ENCODE peak calls at places on chromosomes 7 and 10, in four cellular contexts. One of them, this sample, is unnamed.

GRCh38 chr7:35695628-35695888 is 623 bp upstream of the HERPUD2 start:
- DNase-seq in amniotic epithelial cell: no peak
- DNase-seq in trophoblast cell: no peak
- DNase-seq in NB4: peak; percentile 71
- DNase-seq in this sample: no peak

GRCh38 chr10:24518981-24519597 is 204.6 kb downstream of the ARHGAP21 start:
- DNase-seq in amniotic epithelial cell: peak; percentile 59
- DNase-seq in trophoblast cell: peak; percentile 85
- DNase-seq in NB4: peak; percentile 42
- DNase-seq in this sample: no peak

GRCh38 chr7:118195837-118196474 is 12.0 kb downstream of the LSM8 start:
- DNase-seq in amniotic epithelial cell: peak; percentile 58
- DNase-seq in NB4: peak; percentile 82
- DNase-seq in trophoblast cell: peak; percentile 82
- DNase-seq in this sample: peak; percentile 26

GRCh38 chr7:159107052-159107892 is 37.4 kb downstream of the VIPR2 start:
- DNase-seq in NB4: no peak
- DNase-seq in trophoblast cell: no peak
- DNase-seq in amniotic epithelial cell: no peak
- DNase-seq in this sample: no peak

GRCh38 chr7:14630048-14630447 is 272.5 kb downstream of the DGKB start:
- DNase-seq in amniotic epithelial cell: no peak
- DNase-seq in NB4: no peak
- DNase-seq in trophoblast cell: no peak
- DNase-seq in this sample: no peak

GRCh38 chr10:64682043-64682442 is 1160.8 kb downstream of the REEP3 start:
- DNase-seq in amniotic epithelial cell: no peak
- DNase-seq in trophoblast cell: no peak
- DNase-seq in NB4: no peak
- DNase-seq in this sample: no peak

GRCh38 chr7:23021581-23021980 is 7.7 kb upstream of the HYCC1 start:
- DNase-seq in trophoblast cell: no peak
- DNase-seq in NB4: no peak
- DNase-seq in amniotic epithelial cell: no peak
- DNase-seq in this sample: no peak

GRCh38 chr7:45084901-45085618 is 3.7 kb downstream of the NACAD start:
- DNase-seq in trophoblast cell: no peak
- DNase-seq in NB4: no peak
- DNase-seq in amniotic epithelial cell: no peak
- DNase-seq in this sample: no peak

GRCh38 chr7:24795407-24795767 is 38.1 kb upstream of the GSDME start:
- DNase-seq in amniotic epithelial cell: no peak
- DNase-seq in NB4: no peak
- DNase-seq in trophoblast cell: peak; percentile 79
- DNase-seq in this sample: no peak

GRCh38 chr7:148962823-148963582 is 65.3 kb downstream of the PDIA4 start:
- DNase-seq in amniotic epithelial cell: peak; percentile 69
- DNase-seq in NB4: peak; percentile 79
- DNase-seq in trophoblast cell: peak; percentile 62
- DNase-seq in this sample: peak; percentile 79

GRCh38 chr7:157689269-157690057 is 352.7 kb downstream of the DNAJB6 start:
- DNase-seq in NB4: peak; percentile 61
- DNase-seq in trophoblast cell: no peak
- DNase-seq in amniotic epithelial cell: no peak
- DNase-seq in this sample: no peak

GRCh38 chr7:134701272-134701671 is 54.6 kb downstream of the BPGM start:
- DNase-seq in trophoblast cell: peak; percentile 43
- DNase-seq in amniotic epithelial cell: peak; percentile 53
- DNase-seq in NB4: peak; percentile 48
- DNase-seq in this sample: no peak

GRCh38 chr7:69803699-69804516 is 205.6 kb downstream of the AUTS2 start:
- DNase-seq in trophoblast cell: no peak
- DNase-seq in amniotic epithelial cell: no peak
- DNase-seq in NB4: no peak
- DNase-seq in this sample: no peak

GRCh38 chr7:126426652-126427051 is 826.1 kb downstream of the GRM8 start:
- DNase-seq in amniotic epithelial cell: no peak
- DNase-seq in trophoblast cell: no peak
- DNase-seq in NB4: peak; percentile 4
- DNase-seq in this sample: no peak

GRCh38 chr7:107726356-107727130 is 17.4 kb upstream of the CBLL1 start:
- DNase-seq in amniotic epithelial cell: no peak
- DNase-seq in trophoblast cell: peak; percentile 95
- DNase-seq in NB4: no peak
- DNase-seq in this sample: no peak

GRCh38 chr7:66099551-66100407 is 14.9 kb upstream of the CRCP start:
- DNase-seq in NB4: peak; percentile 85
- DNase-seq in amniotic epithelial cell: peak; percentile 97
- DNase-seq in trophoblast cell: peak; percentile 81
- DNase-seq in this sample: no peak

GRCh38 chr10:86376852-86377796 is 10.5 kb upstream of the GRID1 start:
- DNase-seq in trophoblast cell: peak; percentile 87
- DNase-seq in NB4: peak; percentile 80
- DNase-seq in amniotic epithelial cell: peak; percentile 17
- DNase-seq in this sample: no peak

GRCh38 chr10:373516-374309 is 238.5 kb downstream of the ZMYND11 start:
- DNase-seq in NB4: no peak
- DNase-seq in trophoblast cell: peak; percentile 69
- DNase-seq in amniotic epithelial cell: peak; percentile 86
- DNase-seq in this sample: no peak

GRCh38 chr7:44313016-44313415 is 12.4 kb downstream of the CAMK2B start:
- DNase-seq in trophoblast cell: no peak
- DNase-seq in NB4: no peak
- DNase-seq in amniotic epithelial cell: no peak
- DNase-seq in this sample: no peak

GRCh38 chr7:51253157-51253556 is 63.5 kb downstream of the COBL start:
- DNase-seq in NB4: no peak
- DNase-seq in trophoblast cell: no peak
- DNase-seq in amniotic epithelial cell: no peak
- DNase-seq in this sample: no peak

GRCh38 chr7:76054129-76055120 is 6.5 kb downstream of the MDH2 start:
- DNase-seq in amniotic epithelial cell: peak; percentile 93
- DNase-seq in trophoblast cell: peak; percentile 96
- DNase-seq in NB4: peak; percentile 96
- DNase-seq in this sample: peak; percentile 58

GRCh38 chr10:122999347-122999746 is 9.2 kb downstream of the IKZF5 start:
- DNase-seq in trophoblast cell: no peak
- DNase-seq in amniotic epithelial cell: no peak
- DNase-seq in NB4: no peak
- DNase-seq in this sample: no peak

GRCh38 chr7:23471090-23471859 is 984 bp upstream of the IGF2BP3 start:
- DNase-seq in trophoblast cell: peak; percentile 82
- DNase-seq in NB4: peak; percentile 98
- DNase-seq in amniotic epithelial cell: peak; percentile 63
- DNase-seq in this sample: peak; percentile 87

GRCh38 chr10:88672041-88672440 is 7.8 kb downstream of the LIPF start:
- DNase-seq in trophoblast cell: no peak
- DNase-seq in amniotic epithelial cell: peak; percentile 16
- DNase-seq in NB4: no peak
- DNase-seq in this sample: no peak

GRCh38 chr10:81564143-81564542 is 310.9 kb upstream of the NRG3 start:
- DNase-seq in NB4: peak; percentile 31
- DNase-seq in trophoblast cell: no peak
- DNase-seq in amniotic epithelial cell: no peak
- DNase-seq in this sample: no peak

GRCh38 chr7:151056286-151057037 is 1.2 kb downstream of the CDK5 start:
- DNase-seq in amniotic epithelial cell: no peak
- DNase-seq in trophoblast cell: peak; percentile 68
- DNase-seq in NB4: no peak
- DNase-seq in this sample: no peak

GRCh38 chr7:134448359-134449229 is 10.3 kb downstream of the AKR1B1 start:
- DNase-seq in trophoblast cell: peak; percentile 87
- DNase-seq in NB4: peak; percentile 43
- DNase-seq in amniotic epithelial cell: peak; percentile 79
- DNase-seq in this sample: no peak

GRCh38 chr7:80453699-80454340 is 58.0 kb downstream of the GNAT3 start:
- DNase-seq in amniotic epithelial cell: peak; percentile 39
- DNase-seq in trophoblast cell: peak; percentile 22
- DNase-seq in NB4: peak; percentile 52
- DNase-seq in this sample: no peak

GRCh38 chr10:9331583-9332008 is 1277.1 kb downstream of the GATA3 start:
- DNase-seq in trophoblast cell: peak; percentile 76
- DNase-seq in amniotic epithelial cell: peak; percentile 60
- DNase-seq in NB4: peak; percentile 38
- DNase-seq in this sample: no peak

GRCh38 chr10:102408728-102409603 is 9.6 kb downstream of the PSD start:
- DNase-seq in trophoblast cell: peak; percentile 44
- DNase-seq in NB4: no peak
- DNase-seq in amniotic epithelial cell: peak; percentile 55
- DNase-seq in this sample: no peak

GRCh38 chr7:111855842-111856227 is 293.5 kb upstream of the IMMP2L start:
- DNase-seq in amniotic epithelial cell: peak; percentile 40
- DNase-seq in NB4: peak; percentile 18
- DNase-seq in trophoblast cell: no peak
- DNase-seq in this sample: no peak

GRCh38 chr10:85609509-85609908 is 757.1 kb downstream of the GRID1 start:
- DNase-seq in NB4: no peak
- DNase-seq in amniotic epithelial cell: no peak
- DNase-seq in trophoblast cell: no peak
- DNase-seq in this sample: no peak

GRCh38 chr7:54242776-54243175 is 299.4 kb upstream of the VSTM2A start:
- DNase-seq in NB4: no peak
- DNase-seq in amniotic epithelial cell: no peak
- DNase-seq in trophoblast cell: no peak
- DNase-seq in this sample: no peak

GRCh38 chr7:64872351-64872750 is 30.7 kb upstream of the ZNF273 start:
- DNase-seq in trophoblast cell: no peak
- DNase-seq in NB4: no peak
- DNase-seq in amniotic epithelial cell: no peak
- DNase-seq in this sample: no peak